ENCODE peak calls at places on chromosomes 6 and 20, in eight cellular contexts. One of them, this sample, is unnamed.

GRCh38 chr6:90003069-90003800 is 109.0 kb downstream of the GJA10 start:
- DNase-seq in A549: no peak
- DNase-seq in H1: no peak
- DNase-seq in K562: no peak
- DNase-seq in GM12878: no peak
- DNase-seq in HCT116: no peak
- DNase-seq in HepG2: no peak
- DNase-seq in SK-N-SH: no peak
- DNase-seq in this sample: no peak

GRCh38 chr6:108945686-108946158 is 97.5 kb downstream of the ARMC2 start:
- DNase-seq in A549: no peak
- DNase-seq in H1: no peak
- DNase-seq in K562: no peak
- DNase-seq in GM12878: no peak
- DNase-seq in HCT116: no peak
- DNase-seq in HepG2: no peak
- DNase-seq in SK-N-SH: no peak
- DNase-seq in this sample: no peak

GRCh38 chr20:31537859-31538245 is 23.6 kb downstream of the HM13 start:
- DNase-seq in A549: no peak
- DNase-seq in H1: no peak
- DNase-seq in K562: no peak
- DNase-seq in GM12878: no peak
- DNase-seq in HCT116: no peak
- DNase-seq in HepG2: no peak
- DNase-seq in SK-N-SH: no peak
- DNase-seq in this sample: no peak

GRCh38 chr6:3759656-3760245 is 8.2 kb upstream of the PXDC1 start:
- DNase-seq in A549: peak
- DNase-seq in H1: no peak
- DNase-seq in K562: no peak
- DNase-seq in GM12878: no peak
- DNase-seq in HCT116: no peak
- DNase-seq in HepG2: peak
- DNase-seq in SK-N-SH: no peak
- DNase-seq in this sample: peak

GRCh38 chr6:90375681-90376439 is 79.2 kb upstream of the BACH2 start:
- DNase-seq in A549: no peak
- DNase-seq in H1: no peak
- DNase-seq in K562: no peak
- DNase-seq in GM12878: no peak
- DNase-seq in HCT116: no peak
- DNase-seq in HepG2: no peak
- DNase-seq in SK-N-SH: no peak
- DNase-seq in this sample: peak

GRCh38 chr6:52661551-52661950 is 9.4 kb upstream of the TMEM14A start:
- DNase-seq in A549: no peak
- DNase-seq in H1: no peak
- DNase-seq in K562: no peak
- DNase-seq in GM12878: no peak
- DNase-seq in HCT116: no peak
- DNase-seq in HepG2: no peak
- DNase-seq in SK-N-SH: no peak
- DNase-seq in this sample: no peak

GRCh38 chr20:58650181-58650775 is 805 bp upstream of the STX16 start:
- DNase-seq in A549: no peak
- DNase-seq in H1: peak
- DNase-seq in K562: peak
- DNase-seq in GM12878: no peak
- DNase-seq in HCT116: no peak
- DNase-seq in HepG2: no peak
- DNase-seq in SK-N-SH: peak
- DNase-seq in this sample: no peak

GRCh38 chr6:33694401-33694931 is 17.0 kb downstream of the UQCC2 start:
- DNase-seq in A549: peak
- DNase-seq in H1: no peak
- DNase-seq in K562: peak
- DNase-seq in GM12878: no peak
- DNase-seq in HCT116: no peak
- DNase-seq in HepG2: no peak
- DNase-seq in SK-N-SH: peak
- DNase-seq in this sample: peak

GRCh38 chr6:4973972-4974885 is 29.6 kb downstream of the RPP40 start:
- DNase-seq in A549: no peak
- DNase-seq in H1: peak
- DNase-seq in K562: no peak
- DNase-seq in GM12878: no peak
- DNase-seq in HCT116: no peak
- DNase-seq in HepG2: no peak
- DNase-seq in SK-N-SH: peak
- DNase-seq in this sample: peak

GRCh38 chr6:111478749-111479148 is 4.3 kb downstream of the REV3L start:
- DNase-seq in A549: peak
- DNase-seq in H1: no peak
- DNase-seq in K562: no peak
- DNase-seq in GM12878: peak
- DNase-seq in HCT116: peak
- DNase-seq in HepG2: peak
- DNase-seq in SK-N-SH: no peak
- DNase-seq in this sample: peak

GRCh38 chr20:60695223-60695622 is 556.8 kb upstream of the CDH4 start:
- DNase-seq in A549: peak
- DNase-seq in H1: no peak
- DNase-seq in K562: no peak
- DNase-seq in GM12878: no peak
- DNase-seq in HCT116: no peak
- DNase-seq in HepG2: no peak
- DNase-seq in SK-N-SH: no peak
- DNase-seq in this sample: peak

GRCh38 chr6:106981901-106982300 is 7.4 kb upstream of the CD24 start:
- DNase-seq in A549: no peak
- DNase-seq in H1: no peak
- DNase-seq in K562: no peak
- DNase-seq in GM12878: no peak
- DNase-seq in HCT116: no peak
- DNase-seq in HepG2: no peak
- DNase-seq in SK-N-SH: no peak
- DNase-seq in this sample: no peak

GRCh38 chr6:25136879-25137278 is 142.3 kb upstream of the CARMIL1 start:
- DNase-seq in A549: no peak
- DNase-seq in H1: no peak
- DNase-seq in K562: no peak
- DNase-seq in GM12878: no peak
- DNase-seq in HCT116: no peak
- DNase-seq in HepG2: no peak
- DNase-seq in SK-N-SH: no peak
- DNase-seq in this sample: no peak

GRCh38 chr6:109867970-109868358 is 110.1 kb upstream of the GPR6 start:
- DNase-seq in A549: no peak
- DNase-seq in H1: no peak
- DNase-seq in K562: no peak
- DNase-seq in GM12878: no peak
- DNase-seq in HCT116: no peak
- DNase-seq in HepG2: no peak
- DNase-seq in SK-N-SH: no peak
- DNase-seq in this sample: no peak

GRCh38 chr6:144077881-144078280 is 17.5 kb downstream of the SF3B5 start:
- DNase-seq in A549: no peak
- DNase-seq in H1: no peak
- DNase-seq in K562: no peak
- DNase-seq in GM12878: no peak
- DNase-seq in HCT116: no peak
- DNase-seq in HepG2: no peak
- DNase-seq in SK-N-SH: no peak
- DNase-seq in this sample: no peak

GRCh38 chr20:18164356-18164755 is 26.7 kb downstream of the KAT14 start:
- DNase-seq in A549: no peak
- DNase-seq in H1: no peak
- DNase-seq in K562: no peak
- DNase-seq in GM12878: no peak
- DNase-seq in HCT116: no peak
- DNase-seq in HepG2: no peak
- DNase-seq in SK-N-SH: no peak
- DNase-seq in this sample: peak

GRCh38 chr20:19473894-19474293 is 261.5 kb downstream of the SLC24A3 start:
- DNase-seq in A549: no peak
- DNase-seq in H1: no peak
- DNase-seq in K562: no peak
- DNase-seq in GM12878: no peak
- DNase-seq in HCT116: no peak
- DNase-seq in HepG2: no peak
- DNase-seq in SK-N-SH: no peak
- DNase-seq in this sample: no peak

GRCh38 chr20:3041818-3042504 is 1.5 kb upstream of the GNRH2 start:
- DNase-seq in A549: no peak
- DNase-seq in H1: no peak
- DNase-seq in K562: no peak
- DNase-seq in GM12878: no peak
- DNase-seq in HCT116: no peak
- DNase-seq in HepG2: no peak
- DNase-seq in SK-N-SH: no peak
- DNase-seq in this sample: peak

GRCh38 chr6:133621751-133622150 is 267.2 kb upstream of the TCF21 start:
- DNase-seq in A549: no peak
- DNase-seq in H1: no peak
- DNase-seq in K562: no peak
- DNase-seq in GM12878: no peak
- DNase-seq in HCT116: no peak
- DNase-seq in HepG2: no peak
- DNase-seq in SK-N-SH: no peak
- DNase-seq in this sample: peak

GRCh38 chr6:158050107-158050735 is 68.6 kb downstream of the SYNJ2 start:
- DNase-seq in A549: no peak
- DNase-seq in H1: no peak
- DNase-seq in K562: no peak
- DNase-seq in GM12878: no peak
- DNase-seq in HCT116: no peak
- DNase-seq in HepG2: no peak
- DNase-seq in SK-N-SH: no peak
- DNase-seq in this sample: no peak

GRCh38 chr6:126439040-126439439 is 99.1 kb downstream of the CENPW start:
- DNase-seq in A549: no peak
- DNase-seq in H1: no peak
- DNase-seq in K562: no peak
- DNase-seq in GM12878: no peak
- DNase-seq in HCT116: no peak
- DNase-seq in HepG2: no peak
- DNase-seq in SK-N-SH: no peak
- DNase-seq in this sample: no peak

GRCh38 chr6:105793132-105793531 is 293.0 kb upstream of the PRDM1 start:
- DNase-seq in A549: peak
- DNase-seq in H1: no peak
- DNase-seq in K562: no peak
- DNase-seq in GM12878: no peak
- DNase-seq in HCT116: no peak
- DNase-seq in HepG2: no peak
- DNase-seq in SK-N-SH: no peak
- DNase-seq in this sample: no peak

GRCh38 chr20:49641683-49642649 is 71.7 kb downstream of the B4GALT5 start:
- DNase-seq in A549: no peak
- DNase-seq in H1: no peak
- DNase-seq in K562: no peak
- DNase-seq in GM12878: no peak
- DNase-seq in HCT116: no peak
- DNase-seq in HepG2: peak
- DNase-seq in SK-N-SH: no peak
- DNase-seq in this sample: peak

GRCh38 chr6:123575218-123575617 is 61.5 kb downstream of the TRDN start:
- DNase-seq in A549: no peak
- DNase-seq in H1: no peak
- DNase-seq in K562: no peak
- DNase-seq in GM12878: no peak
- DNase-seq in HCT116: no peak
- DNase-seq in HepG2: no peak
- DNase-seq in SK-N-SH: no peak
- DNase-seq in this sample: no peak

GRCh38 chr20:39097889-39098288 is 135.7 kb downstream of the DHX35 start:
- DNase-seq in A549: no peak
- DNase-seq in H1: no peak
- DNase-seq in K562: no peak
- DNase-seq in GM12878: no peak
- DNase-seq in HCT116: no peak
- DNase-seq in HepG2: no peak
- DNase-seq in SK-N-SH: no peak
- DNase-seq in this sample: no peak
- TF ChIP-seq RAD21 in A549: no peak
- TF ChIP-seq RAD21 in H1: no peak
- TF ChIP-seq RAD21 in K562: no peak
- TF ChIP-seq RAD21 in GM12878: no peak
- TF ChIP-seq RAD21 in HCT116: no peak
- TF ChIP-seq RAD21 in HepG2: no peak
- TF ChIP-seq RAD21 in SK-N-SH: no peak
- TF ChIP-seq RAD21 in this sample: no peak

GRCh38 chr6:14499804-14500203 is 382.2 kb downstream of the CD83 start:
- DNase-seq in A549: peak
- DNase-seq in H1: no peak
- DNase-seq in K562: no peak
- DNase-seq in GM12878: no peak
- DNase-seq in HCT116: peak
- DNase-seq in HepG2: no peak
- DNase-seq in SK-N-SH: no peak
- DNase-seq in this sample: peak
- TF ChIP-seq RAD21 in A549: no peak
- TF ChIP-seq RAD21 in H1: no peak
- TF ChIP-seq RAD21 in K562: no peak
- TF ChIP-seq RAD21 in GM12878: no peak
- TF ChIP-seq RAD21 in HCT116: no peak
- TF ChIP-seq RAD21 in HepG2: no peak
- TF ChIP-seq RAD21 in SK-N-SH: no peak
- TF ChIP-seq RAD21 in this sample: no peak

GRCh38 chr6:147099974-147100373 is 104.2 kb upstream of the STXBP5 start:
- DNase-seq in A549: no peak
- DNase-seq in H1: no peak
- DNase-seq in K562: no peak
- DNase-seq in GM12878: no peak
- DNase-seq in HCT116: no peak
- DNase-seq in HepG2: no peak
- DNase-seq in SK-N-SH: no peak
- DNase-seq in this sample: peak
- TF ChIP-seq RAD21 in A549: no peak
- TF ChIP-seq RAD21 in H1: no peak
- TF ChIP-seq RAD21 in K562: no peak
- TF ChIP-seq RAD21 in GM12878: no peak
- TF ChIP-seq RAD21 in HCT116: no peak
- TF ChIP-seq RAD21 in HepG2: no peak
- TF ChIP-seq RAD21 in SK-N-SH: no peak
- TF ChIP-seq RAD21 in this sample: no peak

DNA sequence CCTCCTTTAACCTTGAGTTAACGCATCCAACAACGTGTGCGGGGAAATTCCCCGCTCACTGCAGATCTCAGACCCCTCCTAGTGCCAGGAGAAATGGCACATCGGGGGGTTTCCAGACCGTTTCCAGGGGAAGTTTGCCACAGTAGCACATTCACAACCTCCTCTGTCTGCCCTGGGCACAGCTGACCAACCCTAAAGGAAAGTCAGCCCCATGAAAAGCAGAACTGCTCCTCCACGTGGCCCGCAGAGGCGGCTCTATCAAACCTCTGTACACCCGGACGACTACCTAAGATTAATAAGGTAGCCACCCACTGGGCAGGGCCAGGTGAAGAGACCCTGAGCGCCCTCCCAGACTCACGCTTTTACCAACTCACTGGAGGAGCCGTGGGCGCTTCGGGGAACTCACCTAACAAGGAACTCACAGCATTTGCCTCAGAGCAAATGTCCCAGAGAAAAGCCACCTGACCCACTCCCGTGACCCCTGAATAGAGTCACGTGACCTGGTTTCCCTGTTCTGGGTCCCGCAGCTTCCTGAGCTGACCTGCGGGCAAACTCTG is 93.1 kb downstream of the PRND start:
- DNase-seq in A549: no peak
- DNase-seq in H1: no peak
- DNase-seq in K562: no peak
- DNase-seq in GM12878: peak
- DNase-seq in HCT116: no peak
- DNase-seq in HepG2: no peak
- DNase-seq in SK-N-SH: no peak
- DNase-seq in this sample: no peak
- TF ChIP-seq RAD21 in A549: no peak
- TF ChIP-seq RAD21 in H1: no peak
- TF ChIP-seq RAD21 in K562: no peak
- TF ChIP-seq RAD21 in GM12878: peak
- TF ChIP-seq RAD21 in HCT116: no peak
- TF ChIP-seq RAD21 in HepG2: no peak
- TF ChIP-seq RAD21 in SK-N-SH: no peak
- TF ChIP-seq RAD21 in this sample: no peak